ENCODE peak calls at places on chromosomes 11 and 22, in eight cellular contexts. One of them, this sample, is unnamed. For H3K36me3, the result is how much of the 10 kb centered on the place peaks cover.

GRCh38 chr11:132123854-132124835 is 753.7 kb downstream of the NTM start:
- DNase-seq in left ventricle myocardium inferior: no peak
- DNase-seq in astrocyte: no peak
- DNase-seq in colonic mucosa: no peak
- DNase-seq in suprapubic skin: no peak
- DNase-seq in cardiac muscle cell: no peak
- DNase-seq in thoracic aorta: no peak
- DNase-seq in bronchial epithelial cell: no peak
- DNase-seq in this sample: no peak

GRCh38 chr22:23657712-23658111 is 25.6 kb upstream of the DRICH1 start:
- DNase-seq in left ventricle myocardium inferior: no peak
- DNase-seq in astrocyte: no peak
- DNase-seq in colonic mucosa: no peak
- DNase-seq in suprapubic skin: no peak
- DNase-seq in cardiac muscle cell: no peak
- DNase-seq in thoracic aorta: no peak
- DNase-seq in bronchial epithelial cell: no peak
- DNase-seq in this sample: no peak

GRCh38 chr11:66178183-66178582 is 90.3 kb upstream of the RAB1B start:
- DNase-seq in left ventricle myocardium inferior: no peak
- DNase-seq in astrocyte: no peak
- DNase-seq in colonic mucosa: no peak
- DNase-seq in suprapubic skin: no peak
- DNase-seq in cardiac muscle cell: no peak
- DNase-seq in thoracic aorta: no peak
- DNase-seq in bronchial epithelial cell: no peak
- DNase-seq in this sample: no peak

GRCh38 chr11:47995318-47995717 is 15.0 kb downstream of the PTPRJ start:
- DNase-seq in left ventricle myocardium inferior: no peak
- DNase-seq in astrocyte: no peak
- DNase-seq in colonic mucosa: peak
- DNase-seq in suprapubic skin: no peak
- DNase-seq in cardiac muscle cell: no peak
- DNase-seq in thoracic aorta: no peak
- DNase-seq in bronchial epithelial cell: no peak
- DNase-seq in this sample: no peak

GRCh38 chr11:47980093-47980906 is at the start of gene PTPRJ:
- DNase-seq in left ventricle myocardium inferior: peak
- DNase-seq in astrocyte: peak
- DNase-seq in colonic mucosa: peak
- DNase-seq in suprapubic skin: no peak
- DNase-seq in cardiac muscle cell: peak
- DNase-seq in thoracic aorta: no peak
- DNase-seq in bronchial epithelial cell: no peak
- DNase-seq in this sample: peak

GRCh38 chr11:130001491-130002351 is 914 bp downstream of the PRDM10 start:
- DNase-seq in left ventricle myocardium inferior: peak
- DNase-seq in astrocyte: peak
- DNase-seq in colonic mucosa: peak
- DNase-seq in suprapubic skin: peak
- DNase-seq in cardiac muscle cell: peak
- DNase-seq in thoracic aorta: no peak
- DNase-seq in bronchial epithelial cell: peak
- DNase-seq in this sample: no peak

GRCh38 chr11:14641801-14642200 is 1.8 kb upstream of the PDE3B start:
- DNase-seq in left ventricle myocardium inferior: no peak
- DNase-seq in astrocyte: no peak
- DNase-seq in colonic mucosa: no peak
- DNase-seq in suprapubic skin: no peak
- DNase-seq in cardiac muscle cell: no peak
- DNase-seq in thoracic aorta: no peak
- DNase-seq in bronchial epithelial cell: no peak
- DNase-seq in this sample: no peak

GRCh38 chr11:20458905-20459632 is 71.6 kb downstream of the PRMT3 start:
- DNase-seq in left ventricle myocardium inferior: no peak
- DNase-seq in astrocyte: no peak
- DNase-seq in colonic mucosa: no peak
- DNase-seq in suprapubic skin: no peak
- DNase-seq in cardiac muscle cell: no peak
- DNase-seq in thoracic aorta: no peak
- DNase-seq in bronchial epithelial cell: no peak
- DNase-seq in this sample: no peak

GRCh38 chr11:2653930-2654739 is 45.7 kb downstream of the KCNQ1OT1 start:
- DNase-seq in left ventricle myocardium inferior: no peak
- DNase-seq in astrocyte: no peak
- DNase-seq in colonic mucosa: peak
- DNase-seq in suprapubic skin: no peak
- DNase-seq in cardiac muscle cell: no peak
- DNase-seq in thoracic aorta: no peak
- DNase-seq in bronchial epithelial cell: no peak
- DNase-seq in this sample: no peak

GRCh38 chr11:77819921-77820564 is 479 bp downstream of the RSF1 start:
- DNase-seq in left ventricle myocardium inferior: peak
- DNase-seq in astrocyte: peak
- DNase-seq in colonic mucosa: peak
- DNase-seq in suprapubic skin: no peak
- DNase-seq in cardiac muscle cell: peak
- DNase-seq in thoracic aorta: no peak
- DNase-seq in bronchial epithelial cell: peak
- DNase-seq in this sample: peak

GRCh38 chr11:14634813-14635212 is 8.8 kb upstream of the PDE3B start:
- DNase-seq in left ventricle myocardium inferior: no peak
- DNase-seq in astrocyte: no peak
- DNase-seq in colonic mucosa: no peak
- DNase-seq in suprapubic skin: no peak
- DNase-seq in cardiac muscle cell: no peak
- DNase-seq in thoracic aorta: no peak
- DNase-seq in bronchial epithelial cell: no peak
- DNase-seq in this sample: no peak

GRCh38 chr11:70828498-70829159 is 423.7 kb downstream of the SHANK2 start:
- DNase-seq in left ventricle myocardium inferior: no peak
- DNase-seq in astrocyte: no peak
- DNase-seq in colonic mucosa: peak
- DNase-seq in suprapubic skin: no peak
- DNase-seq in cardiac muscle cell: no peak
- DNase-seq in thoracic aorta: no peak
- DNase-seq in bronchial epithelial cell: no peak
- DNase-seq in this sample: no peak

GRCh38 chr11:47264119-47264915 is 5.6 kb upstream of the MADD start:
- DNase-seq in left ventricle myocardium inferior: no peak
- DNase-seq in astrocyte: peak
- DNase-seq in colonic mucosa: no peak
- DNase-seq in suprapubic skin: no peak
- DNase-seq in cardiac muscle cell: no peak
- DNase-seq in thoracic aorta: no peak
- DNase-seq in bronchial epithelial cell: no peak
- DNase-seq in this sample: no peak

GRCh38 chr22:28440517-28441366 is 238.9 kb downstream of the TTC28 start:
- DNase-seq in left ventricle myocardium inferior: no peak
- DNase-seq in astrocyte: peak
- DNase-seq in colonic mucosa: no peak
- DNase-seq in suprapubic skin: no peak
- DNase-seq in cardiac muscle cell: no peak
- DNase-seq in thoracic aorta: no peak
- DNase-seq in bronchial epithelial cell: no peak
- DNase-seq in this sample: no peak

GRCh38 chr11:1228183-1228821 is 5.4 kb downstream of the MUC5B start:
- DNase-seq in left ventricle myocardium inferior: no peak
- DNase-seq in astrocyte: no peak
- DNase-seq in colonic mucosa: peak
- DNase-seq in suprapubic skin: peak
- DNase-seq in cardiac muscle cell: no peak
- DNase-seq in thoracic aorta: no peak
- DNase-seq in bronchial epithelial cell: no peak
- DNase-seq in this sample: no peak

GRCh38 chr11:82765466-82766034 is 31.9 kb upstream of the FAM181B start:
- DNase-seq in left ventricle myocardium inferior: no peak
- DNase-seq in astrocyte: no peak
- DNase-seq in colonic mucosa: no peak
- DNase-seq in suprapubic skin: no peak
- DNase-seq in cardiac muscle cell: no peak
- DNase-seq in thoracic aorta: no peak
- DNase-seq in bronchial epithelial cell: no peak
- DNase-seq in this sample: no peak

GRCh38 chr11:46285594-46286033 is 8.2 kb downstream of the CREB3L1 start:
- DNase-seq in left ventricle myocardium inferior: peak
- DNase-seq in astrocyte: no peak
- DNase-seq in colonic mucosa: no peak
- DNase-seq in suprapubic skin: no peak
- DNase-seq in cardiac muscle cell: no peak
- DNase-seq in thoracic aorta: no peak
- DNase-seq in bronchial epithelial cell: no peak
- DNase-seq in this sample: peak

GRCh38 chr11:114892381-114893197 is 214.3 kb downstream of the NXPE2 start:
- DNase-seq in left ventricle myocardium inferior: no peak
- DNase-seq in astrocyte: no peak
- DNase-seq in colonic mucosa: peak
- DNase-seq in suprapubic skin: no peak
- DNase-seq in cardiac muscle cell: no peak
- DNase-seq in thoracic aorta: no peak
- DNase-seq in bronchial epithelial cell: no peak
- DNase-seq in this sample: no peak
- TF ChIP-seq CTCF in left ventricle myocardium inferior: peak
- TF ChIP-seq CTCF in astrocyte: peak
- TF ChIP-seq CTCF in colonic mucosa: peak
- TF ChIP-seq CTCF in suprapubic skin: no peak
- TF ChIP-seq CTCF in cardiac muscle cell: no peak
- TF ChIP-seq CTCF in thoracic aorta: no peak
- TF ChIP-seq CTCF in bronchial epithelial cell: no peak
- TF ChIP-seq CTCF in this sample: peak

GRCh38 chr22:29793396-29793795 is 26.2 kb downstream of the UQCR10 start:
- DNase-seq in left ventricle myocardium inferior: no peak
- DNase-seq in astrocyte: no peak
- DNase-seq in colonic mucosa: no peak
- DNase-seq in suprapubic skin: no peak
- DNase-seq in cardiac muscle cell: no peak
- DNase-seq in thoracic aorta: no peak
- DNase-seq in bronchial epithelial cell: no peak
- DNase-seq in this sample: no peak

GRCh38 chr22:29797351-29797750 is 30.2 kb downstream of the UQCR10 start:
- DNase-seq in left ventricle myocardium inferior: no peak
- DNase-seq in astrocyte: no peak
- DNase-seq in colonic mucosa: no peak
- DNase-seq in suprapubic skin: no peak
- DNase-seq in cardiac muscle cell: no peak
- DNase-seq in thoracic aorta: no peak
- DNase-seq in bronchial epithelial cell: no peak
- DNase-seq in this sample: no peak

GRCh38 chr22:29798801-29799200 is 31.6 kb downstream of the UQCR10 start:
- DNase-seq in left ventricle myocardium inferior: peak
- DNase-seq in astrocyte: no peak
- DNase-seq in colonic mucosa: no peak
- DNase-seq in suprapubic skin: no peak
- DNase-seq in cardiac muscle cell: no peak
- DNase-seq in thoracic aorta: no peak
- DNase-seq in bronchial epithelial cell: no peak
- DNase-seq in this sample: no peak

GRCh38 chr22:29798318-29798717 is 31.1 kb downstream of the UQCR10 start:
- DNase-seq in left ventricle myocardium inferior: no peak
- DNase-seq in astrocyte: no peak
- DNase-seq in colonic mucosa: no peak
- DNase-seq in suprapubic skin: no peak
- DNase-seq in cardiac muscle cell: no peak
- DNase-seq in thoracic aorta: no peak
- DNase-seq in bronchial epithelial cell: no peak
- DNase-seq in this sample: no peak

DNA sequence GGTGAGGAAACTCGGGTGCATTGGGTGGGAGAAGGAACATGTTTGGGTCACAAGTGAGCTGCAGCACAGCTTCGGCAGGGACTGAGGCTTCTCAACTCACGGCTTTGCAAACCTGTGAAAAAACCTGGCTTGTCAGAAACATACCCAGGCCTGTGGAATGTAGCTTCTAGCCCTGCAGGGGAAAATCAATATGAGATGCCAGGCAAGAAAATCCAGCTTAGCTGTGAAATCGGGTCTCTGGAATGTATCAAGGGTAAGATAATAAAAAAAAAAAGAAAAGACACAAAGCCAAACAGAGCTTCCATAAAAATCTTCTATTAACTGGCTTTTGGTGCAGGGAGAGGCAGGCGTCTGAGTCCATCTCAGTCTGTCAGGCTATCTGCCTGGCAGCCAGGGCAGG is 28.5 kb downstream of the UQCR10 start:
- DNase-seq in left ventricle myocardium inferior: no peak
- DNase-seq in astrocyte: no peak
- DNase-seq in colonic mucosa: no peak
- DNase-seq in suprapubic skin: no peak
- DNase-seq in cardiac muscle cell: no peak
- DNase-seq in thoracic aorta: no peak
- DNase-seq in bronchial epithelial cell: no peak
- DNase-seq in this sample: no peak
- H3K36me3 ChIP-seq in left ventricle myocardium inferior: half or more
- H3K36me3 ChIP-seq in astrocyte: under half
- H3K36me3 ChIP-seq in colonic mucosa: under half
- H3K36me3 ChIP-seq in suprapubic skin: half or more
- H3K36me3 ChIP-seq in cardiac muscle cell: under half
- H3K36me3 ChIP-seq in thoracic aorta: under half
- H3K36me3 ChIP-seq in bronchial epithelial cell: under half
- H3K36me3 ChIP-seq in this sample: half or more

GRCh38 chr22:32817137-32817536 is 15.6 kb downstream of the TIMP3 start:
- DNase-seq in left ventricle myocardium inferior: no peak
- DNase-seq in astrocyte: no peak
- DNase-seq in colonic mucosa: no peak
- DNase-seq in suprapubic skin: no peak
- DNase-seq in cardiac muscle cell: no peak
- DNase-seq in thoracic aorta: no peak
- DNase-seq in bronchial epithelial cell: no peak
- DNase-seq in this sample: no peak
- TF ChIP-seq CTCF in left ventricle myocardium inferior: no peak
- TF ChIP-seq CTCF in astrocyte: no peak
- TF ChIP-seq CTCF in colonic mucosa: no peak
- TF ChIP-seq CTCF in suprapubic skin: no peak
- TF ChIP-seq CTCF in cardiac muscle cell: no peak
- TF ChIP-seq CTCF in thoracic aorta: no peak
- TF ChIP-seq CTCF in bronchial epithelial cell: no peak
- TF ChIP-seq CTCF in this sample: no peak

GRCh38 chr11:128498846-128499245 is 88.5 kb downstream of the ETS1 start:
- DNase-seq in left ventricle myocardium inferior: no peak
- DNase-seq in astrocyte: peak
- DNase-seq in colonic mucosa: no peak
- DNase-seq in suprapubic skin: no peak
- DNase-seq in cardiac muscle cell: no peak
- DNase-seq in thoracic aorta: no peak
- DNase-seq in bronchial epithelial cell: no peak
- DNase-seq in this sample: no peak

GRCh38 chr11:128496684-128497056 is 90.7 kb downstream of the ETS1 start:
- DNase-seq in left ventricle myocardium inferior: no peak
- DNase-seq in astrocyte: no peak
- DNase-seq in colonic mucosa: no peak
- DNase-seq in suprapubic skin: no peak
- DNase-seq in cardiac muscle cell: no peak
- DNase-seq in thoracic aorta: no peak
- DNase-seq in bronchial epithelial cell: no peak
- DNase-seq in this sample: no peak

GRCh38 chr11:128497057-128497957 is 90.1 kb downstream of the ETS1 start:
- DNase-seq in left ventricle myocardium inferior: no peak
- DNase-seq in astrocyte: peak
- DNase-seq in colonic mucosa: no peak
- DNase-seq in suprapubic skin: no peak
- DNase-seq in cardiac muscle cell: no peak
- DNase-seq in thoracic aorta: no peak
- DNase-seq in bronchial epithelial cell: peak
- DNase-seq in this sample: peak

GRCh38 chr11:128494418-128495332 is 92.7 kb downstream of the ETS1 start:
- DNase-seq in left ventricle myocardium inferior: no peak
- DNase-seq in astrocyte: no peak
- DNase-seq in colonic mucosa: no peak
- DNase-seq in suprapubic skin: no peak
- DNase-seq in cardiac muscle cell: no peak
- DNase-seq in thoracic aorta: no peak
- DNase-seq in bronchial epithelial cell: no peak
- DNase-seq in this sample: no peak

GRCh38 chr11:128496249-128496648 is 91.1 kb downstream of the ETS1 start:
- DNase-seq in left ventricle myocardium inferior: no peak
- DNase-seq in astrocyte: no peak
- DNase-seq in colonic mucosa: no peak
- DNase-seq in suprapubic skin: no peak
- DNase-seq in cardiac muscle cell: no peak
- DNase-seq in thoracic aorta: no peak
- DNase-seq in bronchial epithelial cell: no peak
- DNase-seq in this sample: no peak
- H3K36me3 ChIP-seq in left ventricle myocardium inferior: under half
- H3K36me3 ChIP-seq in astrocyte: under half
- H3K36me3 ChIP-seq in colonic mucosa: under half
- H3K36me3 ChIP-seq in suprapubic skin: under half
- H3K36me3 ChIP-seq in cardiac muscle cell: under half
- H3K36me3 ChIP-seq in thoracic aorta: under half
- H3K36me3 ChIP-seq in bronchial epithelial cell: under half
- H3K36me3 ChIP-seq in this sample: under half

This sample was measured in heart right ventricle.